ENCODE peak calls at places on chromosomes 3 and 15, in seven cellular contexts. E is colonic mucosa; U is CD4-positive, alpha-beta memory T cell; Y is H9; C is AG04450; P is RWPE1; I is A549. X is an unnamed sample.

GRCh38 chr15:92000709-92001108 is 147.2 kb downstream of the SLCO3A1 start:
- DNase-seq in E (no peak), U (no peak), Y (no peak), C (no peak), P (no peak), I (no peak), X (no peak)

GRCh38 chr3:40310690-40311089 is 1.2 kb downstream of the EIF1B start:
- DNase-seq in E (no peak), U (no peak), Y (no peak), C (no peak), P (no peak), I (no peak), X (no peak)

GRCh38 chr15:68333775-68334470 is 56.4 kb downstream of the FEM1B start:
- DNase-seq in E (no peak), U (no peak), Y (no peak), C (no peak), P (peak; percentile 40), I (peak; percentile 26), X (peak; percentile 27)

GRCh38 chr3:14431556-14431927 is 29.1 kb downstream of the SLC6A6 start:
- DNase-seq in E (no peak), U (no peak), Y (no peak), C (no peak), P (no peak), I (no peak), X (no peak)

GRCh38 chr3:195697582-195698324 is 23.0 kb upstream of the MUC20 start:
- DNase-seq in E (no peak), U (no peak), Y (peak; percentile 61), C (peak; percentile 41), P (peak; percentile 81), I (peak; percentile 79), X (no peak)

GRCh38 chr15:83533548-83533947 is 86.4 kb downstream of the SH3GL3 start:
- DNase-seq in E (no peak), U (no peak), Y (no peak), C (no peak), P (no peak), I (no peak), X (no peak)

GRCh38 chr3:155270063-155270462 is 23.4 kb downstream of the STRIT1 start:
- DNase-seq in E (no peak), U (no peak), Y (no peak), C (no peak), P (peak; percentile 26), I (no peak), X (no peak)

GRCh38 chr3:160194438-160194837 is 30.8 kb upstream of the C3orf80 start:
- DNase-seq in E (no peak), U (no peak), Y (no peak), C (no peak), P (no peak), I (no peak), X (no peak)

GRCh38 chr3:157088133-157088488 is 71.8 kb downstream of the CCNL1 start:
- DNase-seq in E (no peak), U (no peak), Y (no peak), C (no peak), P (no peak), I (no peak), X (no peak)

GRCh38 chr3:35965908-35966307 is 326.6 kb downstream of the ARPP21 start:
- DNase-seq in E (no peak), U (no peak), Y (no peak), C (peak; percentile 1), P (peak; percentile 2), I (peak; percentile 49), X (peak; percentile 49)

GRCh38 chr3:126394179-126394976 is at the start of gene CFAP100:
- DNase-seq in E (no peak), U (no peak), Y (peak; percentile 88), C (no peak), P (no peak), I (no peak), X (peak; percentile 77)

GRCh38 chr15:92069308-92070244 is 216.1 kb downstream of the SLCO3A1 start:
- DNase-seq in E (peak; percentile 64), U (peak; percentile 8), Y (no peak), C (peak; percentile 27), P (peak; percentile 91), I (peak; percentile 80), X (peak; percentile 48)

GRCh38 chr3:194089357-194090177 is 46.4 kb upstream of the HES1 start:
- DNase-seq in E (no peak), U (no peak), Y (peak; percentile 56), C (peak; percentile 44), P (peak; percentile 98), I (peak; percentile 94), X (peak; percentile 87)

GRCh38 chr3:163368168-163368567 is 1710.1 kb downstream of the SI start:
- DNase-seq in E (no peak), U (no peak), Y (no peak), C (no peak), P (peak; percentile 26), I (peak; percentile 3), X (no peak)

GRCh38 chr3:37904614-37905047 is 43.0 kb downstream of the CTDSPL start:
- DNase-seq in E (no peak), U (no peak), Y (no peak), C (no peak), P (no peak), I (no peak), X (no peak)

GRCh38 chr3:51975857-51976549 is 1.1 kb downstream of the ABHD14A start:
- DNase-seq in E (peak; percentile 81), U (no peak), Y (peak; percentile 65), C (no peak), P (no peak), I (no peak), X (peak; percentile 87)

GRCh38 chr3:23594897-23595670 is 210.7 kb upstream of the UBE2E1 start:
- DNase-seq in E (no peak), U (no peak), Y (no peak), C (no peak), P (no peak), I (no peak), X (no peak)

GRCh38 chr15:48647963-48648362 is 2.5 kb upstream of the FBN1 start:
- DNase-seq in E (no peak), U (no peak), Y (peak; percentile 37), C (no peak), P (no peak), I (peak; percentile 30), X (no peak)

GRCh38 chr15:40343512-40343911 is 2.8 kb upstream of the CCDC9B start:
- DNase-seq in E (no peak), U (no peak), Y (no peak), C (peak; percentile 80), P (peak; percentile 86), I (no peak), X (peak; percentile 60)
- H3K27ac ChIP-seq in E (peak overlapping the region; percentile 74), U (no peak overlapping the region), Y (no peak overlapping the region), C (peak overlapping the region; percentile 94), P (peak overlapping the region; percentile 91), I (no peak overlapping the region), X (peak overlapping the region; percentile 80)

GRCh38 chr3:120433662-120434331 is 17.0 kb downstream of the FSTL1 start:
- DNase-seq in E (no peak), U (no peak), Y (no peak), C (no peak), P (no peak), I (no peak), X (no peak)
- H3K27ac ChIP-seq in E (no peak overlapping the region), U (no peak overlapping the region), Y (no peak overlapping the region), C (no peak overlapping the region), P (no peak overlapping the region), I (no peak overlapping the region), X (no peak overlapping the region)

DNA sequence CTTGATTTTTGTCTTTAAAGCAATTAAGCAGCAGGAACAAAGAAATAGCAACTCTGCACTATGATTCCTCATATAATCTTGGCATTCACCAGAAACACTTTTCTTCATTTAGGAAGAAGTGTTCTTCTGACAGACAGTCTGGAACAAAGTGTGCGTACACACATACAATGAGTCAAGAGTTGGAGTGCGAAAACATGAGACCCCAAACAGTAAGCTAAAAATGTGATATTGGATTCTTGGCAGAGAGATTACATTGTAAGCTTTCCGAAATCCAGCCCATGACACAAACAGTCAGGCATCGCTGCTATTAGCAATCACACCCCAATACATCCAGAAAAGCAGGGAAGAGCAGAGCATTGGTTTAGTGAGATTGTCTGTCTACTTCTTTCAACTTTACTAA is 306.7 kb upstream of the TBC1D5 start:
- DNase-seq in E (no peak), U (no peak), Y (no peak), C (no peak), P (no peak), I (no peak), X (no peak)
- H3K27ac ChIP-seq in E (no peak overlapping the region), U (no peak overlapping the region), Y (no peak overlapping the region), C (no peak overlapping the region), P (no peak overlapping the region), I (no peak overlapping the region), X (no peak overlapping the region)

DNA sequence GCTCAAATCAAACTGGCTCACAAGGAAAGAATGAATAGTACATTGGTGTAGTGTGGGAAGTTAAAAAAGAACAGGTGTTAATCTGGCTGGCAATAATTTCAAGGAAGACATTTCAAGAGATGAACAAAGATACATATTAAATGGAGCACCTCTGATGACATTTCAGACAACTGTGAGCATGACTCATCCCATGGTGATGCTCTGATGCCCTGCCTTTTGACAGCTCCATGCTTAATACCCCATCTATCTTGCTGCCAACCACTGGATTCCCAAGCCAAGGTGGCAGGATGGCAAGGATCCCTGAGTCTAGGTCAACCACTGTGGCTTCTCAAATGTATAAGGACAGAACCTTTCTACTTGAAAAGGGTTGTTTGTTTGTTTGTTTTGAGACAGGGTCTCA is 29.3 kb downstream of the LRRC2 start:
- DNase-seq in E (no peak), U (no peak), Y (no peak), C (no peak), P (no peak), I (no peak), X (no peak)
- H3K27ac ChIP-seq in E (no peak overlapping the region), U (no peak overlapping the region), Y (no peak overlapping the region), C (no peak overlapping the region), P (no peak overlapping the region), I (no peak overlapping the region), X (no peak overlapping the region)

GRCh38 chr3:158804441-158804840 is 2.6 kb downstream of the MFSD1 start:
- DNase-seq in E (no peak), U (no peak), Y (no peak), C (no peak), P (no peak), I (no peak), X (no peak)
- H3K27ac ChIP-seq in E (no peak overlapping the region), U (no peak overlapping the region), Y (no peak overlapping the region), C (no peak overlapping the region), P (no peak overlapping the region), I (no peak overlapping the region), X (no peak overlapping the region)

GRCh38 chr3:175199961-175200360 is 340.8 kb downstream of the NAALADL2 start:
- DNase-seq in E (no peak), U (no peak), Y (no peak), C (no peak), P (no peak), I (no peak), X (no peak)

GRCh38 chr3:175198991-175199390 is 339.9 kb downstream of the NAALADL2 start:
- DNase-seq in E (no peak), U (no peak), Y (no peak), C (no peak), P (no peak), I (no peak), X (no peak)

GRCh38 chr3:175192536-175192935 is 333.4 kb downstream of the NAALADL2 start:
- DNase-seq in E (no peak), U (no peak), Y (no peak), C (no peak), P (peak; percentile 26), I (no peak), X (no peak)

GRCh38 chr3:175193815-175194518 is 334.8 kb downstream of the NAALADL2 start:
- DNase-seq in E (no peak), U (no peak), Y (no peak), C (no peak), P (peak; percentile 53), I (no peak), X (no peak)
- H3K27ac ChIP-seq in E (no peak overlapping the region), U (no peak overlapping the region), Y (no peak overlapping the region), C (no peak overlapping the region), P (no peak overlapping the region), I (no peak overlapping the region), X (no peak overlapping the region)

X was measured in hepatocyte.